ENCODE peak calls at places on chromosomes 4 and X, in four cellular contexts. E is AG08396, F is midbrain, R is NCI-H774. J is an unnamed sample.

GRCh38 chr4:83830138-83830537 is 294.2 kb downstream of the GPAT3 start:
- DNase-seq in E (no peak), F (no peak), R (peak; percentile 13), J (no peak)

GRCh38 chrX:112746812-112747630 is 67.3 kb upstream of the LHFPL1 start:
- DNase-seq in E (no peak), F (no peak), R (no peak), J (no peak)

GRCh38 chr4:24210332-24210902 is 320.6 kb upstream of the PPARGC1A start:
- DNase-seq in E (peak; percentile 49), F (no peak), R (no peak), J (no peak)

GRCh38 chrX:72137846-72138455 is 6.2 kb upstream of the RTL5 start:
- DNase-seq in E (no peak), F (no peak), R (no peak), J (no peak)

GRCh38 chr4:150515135-150515534 is 66.8 kb upstream of the MAB21L2 start:
- DNase-seq in E (no peak), F (no peak), R (no peak), J (no peak)

GRCh38 chr4:164847967-164848649 is 28.9 kb upstream of the APELA start:
- DNase-seq in E (no peak), F (no peak), R (peak; percentile 30), J (no peak)

GRCh38 chr4:172962564-172963353 is 205.9 kb upstream of the GALNT7 start:
- DNase-seq in E (peak; percentile 61), F (no peak), R (peak; percentile 8), J (no peak)

GRCh38 chrX:18426004-18426320 is 554 bp downstream of the CDKL5 start:
- DNase-seq in E (no peak), F (no peak), R (no peak), J (no peak)

GRCh38 chrX:15529165-15529564 is 28.6 kb downstream of the BMX start:
- DNase-seq in E (no peak), F (no peak), R (no peak), J (no peak)

GRCh38 chr4:151930372-151930771 is 169.6 kb upstream of the GATB start:
- DNase-seq in E (no peak), F (no peak), R (no peak), J (no peak)

GRCh38 chr4:107939307-107939706 is 8.0 kb downstream of the CYP2U1 start:
- DNase-seq in E (peak; percentile 46), F (no peak), R (no peak), J (no peak)

GRCh38 chrX:72714471-72714916 is 388 bp upstream of the PHKA1 start:
- DNase-seq in E (peak; percentile 60), F (peak; percentile 15), R (peak; percentile 4), J (no peak)

GRCh38 chr4:139315221-139315675 is 13.0 kb upstream of the NDUFC1 start:
- DNase-seq in E (no peak), F (no peak), R (no peak), J (no peak)

GRCh38 chrX:21479695-21480280 is 105.6 kb downstream of the CNKSR2 start:
- DNase-seq in E (peak; percentile 25), F (peak; percentile 40), R (peak; percentile 4), J (no peak)

GRCh38 chrX:70134116-70134477 is 850 bp downstream of the IGBP1 start:
- DNase-seq in E (peak; percentile 16), F (no peak), R (no peak), J (no peak)

GRCh38 chr4:11585506-11585905 is 156.8 kb upstream of the HS3ST1 start:
- DNase-seq in E (no peak), F (no peak), R (peak; percentile 64), J (no peak)

GRCh38 chr4:145387079-145387478 is 94.6 kb upstream of the SMAD1 start:
- DNase-seq in E (no peak), F (no peak), R (no peak), J (no peak)

GRCh38 chr4:95548738-95549245 is at the start of gene UNC5C:
- DNase-seq in E (peak; percentile 16), F (peak; percentile 82), R (no peak), J (no peak)

GRCh38 chr4:77618383-77619241 is 13.0 kb downstream of the CXCL13 start:
- DNase-seq in E (peak; percentile 69), F (peak; percentile 76), R (peak; percentile 74), J (no peak)

GRCh38 chr4:148618856-148619255 is 176.6 kb upstream of the NR3C2 start:
- DNase-seq in E (no peak), F (no peak), R (no peak), J (no peak)

GRCh38 chr4:9773464-9773863 is 8.0 kb upstream of the DRD5 start:
- DNase-seq in E (no peak), F (no peak), R (no peak), J (no peak)

J was measured in vagina.